ENCODE peak calls at places on chromosomes 7 and 10, in ten cellular contexts. L is gastrocnemius medialis, R is upper lobe of left lung, P is astrocyte of the spinal cord, G is IMR-90, A is adrenal gland, K is upper lobe of right lung, U is body of pancreas, B is AG10803, X is WERI-Rb-1. W is an unnamed sample.

GRCh38 chr7:15214981-15215380 is 312.4 kb upstream of the DGKB start:
- DNase-seq in R (no peak), A (no peak), U (no peak), P (no peak), L (no peak), G (no peak), X (no peak), B (peak), K (no peak), W (no peak)

GRCh38 chr7:77409005-77409738 is 7.0 kb downstream of the GSAP start:
- DNase-seq in G (peak), R (no peak), P (peak), K (no peak), A (no peak), X (no peak), U (no peak), L (no peak), B (peak), W (no peak)

GRCh38 chr7:35036361-35037171 is 719 bp downstream of the DPY19L1 start:
- DNase-seq in K (peak), P (peak), R (peak), G (peak), L (peak), X (peak), A (peak), B (peak), U (peak), W (peak)

GRCh38 chr10:69316313-69317059 is 38.2 kb downstream of the HK1 start:
- DNase-seq in R (no peak), K (no peak), B (peak), A (peak), P (no peak), G (peak), L (no peak), X (no peak), U (no peak), W (no peak)

GRCh38 chr7:157855452-157856213 is 518.8 kb downstream of the DNAJB6 start:
- DNase-seq in L (no peak), X (no peak), K (no peak), R (no peak), A (no peak), U (no peak), P (no peak), B (no peak), G (no peak), W (no peak)

GRCh38 chr7:50204576-50204975 is 99.9 kb upstream of the IKZF1 start:
- DNase-seq in B (no peak), R (no peak), A (no peak), L (no peak), U (no peak), P (no peak), G (no peak), K (no peak), X (no peak), W (no peak)

GRCh38 chr10:77080361-77081027 is 557.1 kb downstream of the KCNMA1 start:
- DNase-seq in B (no peak), A (no peak), G (no peak), L (no peak), R (no peak), P (no peak), X (no peak), U (no peak), K (no peak), W (no peak)

GRCh38 chr7:150934045-150934766 is 43.9 kb downstream of the KCNH2 start:
- DNase-seq in K (no peak), A (no peak), B (no peak), L (no peak), P (no peak), X (peak), G (no peak), U (no peak), R (no peak), W (no peak)

GRCh38 chr7:133703547-133703946 is 423.6 kb upstream of the LRGUK start:
- DNase-seq in L (no peak), X (no peak), R (no peak), P (peak), A (no peak), B (peak), U (no peak), G (peak), K (no peak), W (no peak)

GRCh38 chr10:44293306-44293778 is 91.6 kb downstream of the CXCL12 start:
- DNase-seq in R (peak), K (no peak), U (no peak), P (no peak), X (no peak), A (no peak), B (no peak), L (no peak), G (no peak), W (no peak)

GRCh38 chr10:112585052-112585451 is 138.0 kb downstream of the VTI1A start:
- DNase-seq in G (peak), K (no peak), L (no peak), B (peak), P (peak), X (no peak), R (no peak), A (peak), U (no peak), W (no peak)

GRCh38 chr7:142813262-142813661 is 41.6 kb upstream of the EPHB6 start:
- DNase-seq in X (no peak), L (no peak), B (peak), A (no peak), G (peak), R (no peak), P (peak), U (no peak), K (no peak), W (no peak)

GRCh38 chr7:114885836-114886235 is 36.1 kb upstream of the MDFIC start:
- DNase-seq in L (no peak), B (peak), U (no peak), K (no peak), A (no peak), P (peak), R (no peak), X (no peak), G (peak), W (no peak)

GRCh38 chr10:11293332-11293731 is 275.7 kb downstream of the CELF2 start:
- DNase-seq in B (no peak), R (no peak), U (no peak), X (no peak), A (no peak), P (no peak), K (no peak), G (no peak), L (no peak), W (no peak)

GRCh38 chr10:7589748-7590147 is 77.0 kb downstream of the ITIH5 start:
- DNase-seq in P (no peak), R (no peak), K (no peak), G (no peak), A (no peak), L (no peak), X (no peak), U (no peak), B (no peak), W (no peak)

GRCh38 chr10:90862908-90863514 is 5.2 kb upstream of the HTR7 start:
- DNase-seq in U (no peak), K (no peak), A (no peak), G (peak), X (no peak), P (peak), L (no peak), R (no peak), B (peak), W (no peak)

GRCh38 chr10:98339790-98340189 is 71.8 kb upstream of the LOXL4 start:
- DNase-seq in B (no peak), K (no peak), A (no peak), G (no peak), U (no peak), L (no peak), X (no peak), R (no peak), P (no peak), W (no peak)

GRCh38 chr10:62724465-62724864 is 80.1 kb upstream of the ADO start:
- DNase-seq in U (no peak), P (no peak), G (no peak), B (no peak), K (peak), X (no peak), L (no peak), A (no peak), R (peak), W (no peak)

GRCh38 chr7:115133248-115133647 is 211.4 kb downstream of the MDFIC start:
- DNase-seq in B (no peak), L (no peak), P (no peak), R (no peak), A (no peak), G (no peak), X (no peak), K (no peak), U (no peak), W (no peak)

GRCh38 chr10:62813981-62814380 is 2.2 kb downstream of the EGR2 start:
- DNase-seq in K (no peak), P (no peak), G (no peak), L (no peak), B (no peak), R (no peak), U (no peak), X (no peak), A (no peak), W (no peak)

GRCh38 chr7:73342645-73343044 is 14.7 kb downstream of the FKBP6 start:
- DNase-seq in G (peak), R (no peak), P (peak), B (peak), A (peak), U (peak), K (no peak), L (no peak), X (no peak), W (no peak)

GRCh38 chr7:38822556-38822955 is 86.4 kb downstream of the VPS41 start:
- DNase-seq in X (no peak), U (no peak), R (no peak), A (no peak), P (peak), B (no peak), G (peak), L (no peak), K (no peak), W (no peak)

GRCh38 chr7:47498229-47499056 is 83.5 kb downstream of the TNS3 start:
- DNase-seq in U (no peak), G (no peak), L (no peak), A (no peak), K (peak), P (no peak), X (no peak), R (no peak), B (no peak), W (peak)

GRCh38 chr10:50400694-50401093 is 149.4 kb upstream of the ASAH2 start:
- DNase-seq in A (peak), U (no peak), B (peak), L (no peak), X (no peak), R (no peak), G (no peak), P (no peak), K (no peak), W (no peak)

GRCh38 chr7:81079736-81080135 is 160.9 kb upstream of the SEMA3C start:
- DNase-seq in B (peak), L (no peak), P (peak), X (no peak), U (no peak), A (no peak), K (no peak), G (peak), R (no peak), W (no peak)

GRCh38 chr7:17710312-17710711 is 230.0 kb downstream of the SNX13 start:
- DNase-seq in U (no peak), L (no peak), A (no peak), X (no peak), B (no peak), G (no peak), P (no peak), K (no peak), R (no peak), W (no peak)
- TF ChIP-seq CTCF in U (no peak), L (no peak), A (no peak), X (no peak), B (no peak), G (no peak), P (no peak), K (no peak), R (no peak), W (no peak)

GRCh38 chr7:88586877-88587276 is 172.6 kb upstream of the ZNF804B start:
- DNase-seq in A (no peak), L (no peak), X (no peak), G (no peak), P (no peak), U (no peak), R (no peak), B (no peak), K (no peak), W (no peak)
- TF ChIP-seq CTCF in A (no peak), L (no peak), X (no peak), G (no peak), P (no peak), U (no peak), R (no peak), B (no peak), K (no peak), W (no peak)

GRCh38 chr10:124430077-124430476 is 11.4 kb upstream of the OAT start:
- DNase-seq in X (no peak), B (no peak), K (no peak), R (no peak), U (no peak), L (no peak), G (no peak), P (no peak), A (no peak), W (no peak)

GRCh38 chr10:124436191-124436638 is 13.6 kb downstream of the NKX1-2 start:
- DNase-seq in B (no peak), R (no peak), L (no peak), A (no peak), P (no peak), G (no peak), X (no peak), K (no peak), U (no peak), W (no peak)

GRCh38 chr10:124428207-124428777 is 9.6 kb upstream of the OAT start:
- DNase-seq in L (no peak), P (no peak), R (no peak), X (no peak), U (no peak), G (no peak), A (no peak), K (no peak), B (no peak), W (no peak)

GRCh38 chr10:124429576-124429975 is 10.9 kb upstream of the OAT start:
- DNase-seq in U (no peak), K (no peak), P (no peak), R (no peak), A (no peak), X (no peak), B (no peak), G (no peak), L (no peak), W (no peak)

DNA sequence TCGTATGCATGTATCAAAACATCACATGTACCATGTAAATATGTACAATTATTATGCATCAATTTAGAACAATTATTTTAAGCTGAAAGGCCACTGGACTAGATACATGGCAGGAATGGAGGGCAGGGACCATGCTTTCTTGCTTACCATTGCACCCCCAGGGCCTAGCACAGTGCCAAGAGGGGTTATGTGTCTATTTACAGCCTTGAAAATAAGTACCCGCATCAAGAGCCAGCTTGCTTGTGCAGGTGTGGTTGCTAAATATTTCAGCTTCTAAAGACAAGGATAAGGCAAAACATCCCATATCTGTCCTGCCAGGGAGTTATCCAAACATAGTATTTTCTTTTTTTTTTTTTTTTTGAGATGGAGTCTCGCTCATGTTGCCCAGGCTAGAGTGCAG is 14.7 kb upstream of the OAT start:
- DNase-seq in L (no peak), U (no peak), B (no peak), A (no peak), R (no peak), K (no peak), X (no peak), G (no peak), P (no peak), W (no peak)
- TF ChIP-seq CTCF in L (no peak), U (no peak), B (no peak), A (no peak), R (no peak), K (no peak), X (no peak), G (no peak), P (no peak), W (no peak)

DNA sequence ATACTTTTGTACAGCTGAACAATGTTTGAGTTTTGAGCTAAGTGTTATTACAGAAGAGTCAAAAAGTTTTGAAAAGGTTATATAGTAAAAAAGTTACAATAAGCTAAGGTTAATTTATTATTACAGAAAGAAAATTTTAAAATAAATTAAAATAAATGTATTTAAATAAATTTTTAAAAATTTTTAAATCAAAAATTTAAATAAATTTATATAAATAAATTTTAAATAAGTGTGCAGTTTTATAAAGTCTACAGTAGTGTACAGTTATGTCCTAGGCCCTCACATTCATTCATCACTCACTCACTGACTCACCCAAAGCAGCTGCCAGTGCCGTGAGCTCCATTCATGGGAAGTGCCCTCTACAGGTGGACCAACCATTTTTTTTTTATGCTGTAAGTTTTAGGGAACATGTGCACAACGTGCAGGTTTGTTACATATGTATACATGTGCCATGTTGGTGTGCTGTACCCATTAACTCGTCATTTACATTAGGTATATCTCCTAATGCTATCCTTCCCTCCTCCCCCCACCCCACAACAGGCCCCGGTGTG is 462.9 kb upstream of the ZMIZ1 start:
- DNase-seq in X (no peak), K (no peak), R (no peak), L (no peak), G (no peak), U (no peak), A (no peak), P (no peak), B (no peak), W (no peak)
- TF ChIP-seq CTCF in X (peak), K (no peak), R (no peak), L (no peak), G (no peak), U (peak), A (no peak), P (no peak), B (peak), W (no peak)

GRCh38 chr7:3917466-3917865 is 616.4 kb downstream of the SDK1 start:
- DNase-seq in L (no peak), U (no peak), A (no peak), B (no peak), X (no peak), P (no peak), G (no peak), R (no peak), K (no peak), W (no peak)

GRCh38 chr7:3918576-3918975 is 617.5 kb downstream of the SDK1 start:
- DNase-seq in B (no peak), P (no peak), L (no peak), R (no peak), K (no peak), X (no peak), G (no peak), A (no peak), U (no peak), W (no peak)

GRCh38 chr7:3924277-3924676 is 623.2 kb downstream of the SDK1 start:
- DNase-seq in P (no peak), B (no peak), K (no peak), G (no peak), U (no peak), R (no peak), L (no peak), X (no peak), A (no peak), W (no peak)

GRCh38 chr7:3923307-3923918 is 622.4 kb downstream of the SDK1 start:
- DNase-seq in R (no peak), U (peak), X (no peak), G (no peak), L (no peak), B (no peak), P (no peak), A (no peak), K (no peak), W (no peak)

GRCh38 chr7:3922175-3922635 is 621.2 kb downstream of the SDK1 start:
- DNase-seq in P (peak), U (peak), A (peak), K (no peak), L (peak), G (peak), X (peak), B (peak), R (no peak), W (no peak)
- TF ChIP-seq CTCF in P (peak), U (peak), A (peak), K (peak), L (peak), G (no peak), X (peak), B (peak), R (no peak), W (no peak)

GRCh38 chr10:132768346-132769248 is 17.4 kb downstream of the NKX6-2 start:
- DNase-seq in K (no peak), G (no peak), R (peak), P (no peak), A (no peak), U (no peak), L (no peak), X (no peak), B (no peak), W (no peak)

GRCh38 chr10:132774905-132775863 is 10.8 kb downstream of the NKX6-2 start:
- DNase-seq in A (no peak), G (no peak), P (no peak), K (no peak), R (peak), U (peak), L (no peak), X (no peak), B (no peak), W (no peak)

GRCh38 chr10:132774179-132774904 is 11.6 kb downstream of the NKX6-2 start:
- DNase-seq in X (no peak), L (no peak), K (no peak), B (no peak), R (peak), P (no peak), G (no peak), A (no peak), U (no peak), W (no peak)

GRCh38 chr10:132766291-132766690 is 19.7 kb downstream of the NKX6-2 start:
- DNase-seq in B (no peak), G (no peak), U (no peak), P (no peak), L (no peak), X (no peak), K (no peak), A (no peak), R (peak), W (no peak)

DNA sequence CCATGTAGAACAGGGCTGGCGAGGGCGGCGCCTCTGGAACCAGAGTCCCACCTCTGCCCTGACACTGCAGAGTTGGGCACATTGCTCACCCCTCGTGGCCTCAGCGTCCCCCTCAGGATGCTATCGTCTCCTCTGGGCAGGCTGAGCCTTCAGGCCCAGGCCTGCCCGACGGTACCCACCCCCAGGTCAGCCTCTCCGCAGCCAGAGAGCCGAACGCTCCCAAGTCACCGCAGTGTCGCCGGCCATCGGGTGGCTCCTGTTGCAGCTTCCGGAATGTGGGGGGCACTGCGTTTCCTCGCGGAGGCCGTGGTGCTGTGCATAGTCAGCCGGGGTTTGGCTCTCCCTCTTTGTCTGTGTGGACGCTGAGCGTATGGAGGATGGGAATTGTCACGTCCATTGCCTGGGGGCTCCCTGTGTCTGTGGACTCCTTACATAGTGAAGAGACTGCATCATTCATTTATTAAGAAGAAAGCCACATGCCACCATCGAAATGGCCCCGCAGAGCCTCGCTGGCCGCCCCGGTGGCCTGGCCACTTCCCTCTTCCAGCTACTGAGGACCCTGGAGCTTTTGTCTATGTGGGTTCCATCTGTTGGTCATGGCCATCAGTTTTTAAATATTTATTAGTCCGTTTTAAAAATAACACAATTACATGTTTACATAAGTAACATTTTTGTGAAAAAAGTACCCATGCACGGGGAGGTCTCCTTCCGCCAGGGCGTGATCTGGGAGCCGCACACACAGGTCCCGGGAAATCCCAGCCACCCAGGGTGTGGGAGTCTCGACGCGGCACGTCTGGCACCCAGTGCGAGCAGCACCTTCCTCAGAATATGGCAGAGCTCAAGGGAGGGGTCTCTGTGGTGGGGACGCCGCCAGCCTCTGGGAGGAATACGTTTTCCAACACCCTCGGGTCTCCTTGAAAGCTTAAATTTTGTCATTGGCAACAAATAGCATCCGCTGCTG is 15.6 kb downstream of the NKX6-2 start:
- DNase-seq in U (no peak), L (no peak), A (no peak), K (no peak), B (no peak), P (no peak), X (no peak), R (peak), G (no peak), W (no peak)
- TF ChIP-seq CTCF in U (no peak), L (no peak), A (no peak), K (no peak), B (no peak), P (no peak), X (no peak), R (no peak), G (no peak), W (no peak)

W was measured in CD14-positive monocyte.